ENCODE peak calls at places on chromosomes 5 and 9, in six cellular contexts. D, I, E, N, J and A are unnamed samples.

GRCh38 chr5:5494489-5495402 is 72.3 kb downstream of the ICE1 start:
- DNase-seq in D (peak; percentile 74), I (peak; percentile 67), E (peak; percentile 94), N (peak; percentile 90), J (no peak), A (peak; percentile 57)

GRCh38 chr9:98209530-98209929 is 17.1 kb upstream of the CORO2A start:
- DNase-seq in D (no peak), I (no peak), E (no peak), N (no peak), J (no peak), A (no peak)

GRCh38 chr5:90650767-90651166 is 92.2 kb downstream of the ADGRV1 start:
- DNase-seq in D (no peak), I (no peak), E (no peak), N (no peak), J (no peak), A (no peak)

GRCh38 chr9:5511476-5511875 is 1.1 kb downstream of the PDCD1LG2 start:
- DNase-seq in D (no peak), I (no peak), E (no peak), N (no peak), J (no peak), A (no peak)

GRCh38 chr5:142221091-142221860 is 103.5 kb downstream of the SPRY4 start:
- DNase-seq in D (no peak), I (no peak), E (no peak), N (no peak), J (no peak), A (no peak)

GRCh38 chr5:74500037-74500917 is 140.3 kb downstream of the ENC1 start:
- DNase-seq in D (no peak), I (no peak), E (no peak), N (no peak), J (no peak), A (no peak)

GRCh38 chr9:124202447-124202971 is 55.2 kb upstream of the NEK6 start:
- DNase-seq in D (peak; percentile 46), I (no peak), E (peak; percentile 91), N (peak; percentile 68), J (no peak), A (peak; percentile 98)

GRCh38 chr5:54703091-54703490 is 185.5 kb downstream of the SNX18 start:
- DNase-seq in D (peak; percentile 73), I (peak; percentile 63), E (no peak), N (no peak), J (peak; percentile 85), A (no peak)

GRCh38 chr5:135310328-135310989 is 88.6 kb downstream of the MACROH2A1 start:
- DNase-seq in D (no peak), I (no peak), E (no peak), N (no peak), J (no peak), A (no peak)

GRCh38 chr5:72908666-72909065 is 47.2 kb upstream of the FCHO2 start:
- DNase-seq in D (no peak), I (no peak), E (no peak), N (no peak), J (no peak), A (no peak)

GRCh38 chr9:76634356-76635054 is 129.7 kb upstream of the PCA3 start:
- DNase-seq in D (no peak), I (no peak), E (no peak), N (no peak), J (no peak), A (peak; percentile 64)

GRCh38 chr5:139577689-139578347 is 16.7 kb downstream of the UBE2D2 start:
- DNase-seq in D (no peak), I (no peak), E (no peak), N (no peak), J (no peak), A (no peak)

GRCh38 chr5:126624534-126624933 is 23.8 kb downstream of the PHAX start:
- DNase-seq in D (no peak), I (no peak), E (no peak), N (no peak), J (no peak), A (peak; percentile 79)

GRCh38 chr5:130479045-130479804 is 575.0 kb downstream of the CHSY3 start:
- DNase-seq in D (no peak), I (no peak), E (no peak), N (no peak), J (no peak), A (no peak)

GRCh38 chr9:85401998-85402397 is 339.8 kb downstream of the AGTPBP1 start:
- DNase-seq in D (no peak), I (no peak), E (no peak), N (no peak), J (no peak), A (no peak)

GRCh38 chr5:139600336-139600949 is 39.3 kb downstream of the UBE2D2 start:
- DNase-seq in D (no peak), I (no peak), E (no peak), N (no peak), J (no peak), A (peak; percentile 58)

GRCh38 chr5:76604838-76605237 is 18.4 kb downstream of the F2RL2 start:
- DNase-seq in D (no peak), I (no peak), E (no peak), N (no peak), J (no peak), A (no peak)

GRCh38 chr9:121213136-121213806 is 11.6 kb upstream of the RAB14 start:
- DNase-seq in D (peak; percentile 87), I (peak; percentile 93), E (peak; percentile 92), N (peak; percentile 92), J (peak; percentile 92), A (peak; percentile 89)

GRCh38 chr5:17258429-17258828 is 41.0 kb downstream of the BASP1 start:
- DNase-seq in D (no peak), I (no peak), E (no peak), N (no peak), J (no peak), A (no peak)

GRCh38 chr5:88092938-88093635 is 175.6 kb downstream of the TMEM161B start:
- DNase-seq in D (no peak), I (no peak), E (no peak), N (no peak), J (no peak), A (no peak)

GRCh38 chr5:153654444-153654843 is 164.0 kb downstream of the GRIA1 start:
- DNase-seq in D (no peak), I (no peak), E (no peak), N (no peak), J (no peak), A (no peak)

GRCh38 chr5:154669402-154669801 is 85.8 kb upstream of the LARP1 start:
- DNase-seq in D (no peak), I (no peak), E (no peak), N (no peak), J (no peak), A (no peak)

DNA sequence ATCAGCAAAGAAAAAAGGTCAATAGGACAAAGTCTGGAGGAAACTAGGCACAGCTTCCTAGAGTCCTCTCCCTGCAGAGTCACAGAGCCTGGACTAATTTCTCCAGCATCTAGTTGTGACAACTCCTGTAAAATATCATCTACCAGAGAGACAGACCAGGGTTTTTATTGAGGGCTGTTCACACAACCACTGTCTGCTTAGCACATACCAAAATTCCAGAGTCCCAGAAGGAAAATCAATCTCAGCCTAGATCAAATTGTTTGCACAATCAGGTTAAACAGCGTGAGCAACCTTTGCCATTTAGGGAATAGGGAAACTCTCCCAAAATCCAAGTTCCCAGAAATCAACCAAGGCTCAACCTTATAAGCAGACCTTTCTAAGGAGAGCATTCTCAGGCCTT is 190.3 kb downstream of the SYK start:
- DNase-seq in D (no peak), I (no peak), E (no peak), N (no peak), J (no peak), A (no peak)
- TF ChIP-seq POLR2A in D (no peak), I (no peak), E (no peak), N (no peak), J (no peak), A (no peak)

GRCh38 chr5:172163346-172163745 is 24.7 kb downstream of the STK10 start:
- DNase-seq in D (peak; percentile 70), I (no peak), E (no peak), N (no peak), J (no peak), A (no peak)
- TF ChIP-seq POLR2A in D (no peak), I (no peak), E (no peak), N (no peak), J (no peak), A (no peak)

GRCh38 chr9:122939611-122940010 is 1.2 kb upstream of the RABGAP1 start:
- DNase-seq in D (no peak), I (no peak), E (no peak), N (no peak), J (no peak), A (no peak)

GRCh38 chr9:122944960-122945888 is 4.4 kb downstream of the RABGAP1 start:
- DNase-seq in D (no peak), I (no peak), E (no peak), N (no peak), J (no peak), A (no peak)

GRCh38 chr9:122941560-122942234 is 877 bp downstream of the RABGAP1 start:
- DNase-seq in D (no peak), I (no peak), E (no peak), N (no peak), J (no peak), A (peak; percentile 36)

GRCh38 chr9:122936883-122937282 is 3.9 kb upstream of the RABGAP1 start:
- DNase-seq in D (no peak), I (no peak), E (no peak), N (no peak), J (no peak), A (no peak)

DNA sequence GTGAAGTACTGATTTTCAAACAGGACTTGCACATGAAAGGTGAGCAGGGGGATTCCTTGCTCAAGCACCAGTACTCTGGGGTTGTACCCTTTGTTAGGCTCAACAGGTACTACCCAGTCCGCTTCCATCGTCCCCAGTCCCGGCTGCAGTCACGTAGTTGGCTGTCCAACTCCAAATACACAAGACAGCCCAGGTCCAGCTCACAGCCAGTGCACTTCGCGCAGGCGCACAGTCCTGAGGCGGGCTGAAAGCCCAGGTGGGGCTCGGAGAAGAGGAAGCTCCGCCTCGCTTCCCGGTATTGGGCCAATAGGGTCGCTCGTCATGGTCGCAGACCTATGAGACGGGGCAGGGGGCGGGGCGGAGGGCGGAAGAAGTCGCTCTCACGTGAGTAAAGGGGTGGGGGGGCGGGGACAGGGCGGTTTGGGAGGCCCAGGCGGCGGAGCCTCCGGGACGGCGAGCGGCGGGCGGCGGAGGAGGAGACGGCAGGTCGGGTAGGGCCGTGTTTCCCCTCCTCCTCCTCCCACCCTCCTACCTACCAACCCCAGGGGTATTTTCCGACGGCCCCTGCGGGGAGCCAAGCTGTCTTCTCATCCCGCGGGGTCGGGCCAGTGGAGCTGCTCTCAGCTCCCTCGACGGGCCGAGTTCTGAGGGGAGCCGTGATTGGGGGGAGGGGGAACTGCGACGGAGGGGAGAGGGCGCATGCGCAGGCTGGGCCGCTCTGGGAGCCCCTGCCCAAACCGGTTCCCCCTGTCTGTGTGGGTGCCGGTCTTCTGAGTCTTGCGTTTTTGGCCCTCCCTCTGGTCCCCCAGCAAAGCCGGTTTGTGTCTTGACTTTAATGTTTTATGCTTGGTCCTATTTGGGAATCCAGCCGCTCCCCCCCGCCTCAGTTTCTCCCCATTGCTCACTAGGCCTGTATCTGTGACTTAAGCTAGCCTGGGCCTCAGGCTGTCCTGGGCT is at the start of gene RABGAP1:
- DNase-seq in D (peak; percentile 99), I (peak; percentile 98), E (peak; percentile 100), N (peak; percentile 100), J (peak; percentile 98), A (peak; percentile 98)
- TF ChIP-seq POLR2A in D (peak; percentile 82), I (peak; percentile 43), E (no peak), N (peak; percentile 88), J (peak; percentile 76), A (peak; percentile 55)

GRCh38 chr9:104991144-104991953 is 63.4 kb upstream of the ABCA1 start:
- DNase-seq in D (peak; percentile 95), I (peak; percentile 93), E (peak; percentile 98), N (peak; percentile 95), J (peak; percentile 98), A (peak; percentile 96)
- TF ChIP-seq POLR2A in D (peak; percentile 62), I (peak; percentile 15), E (no peak), N (peak; percentile 64), J (peak; percentile 36), A (peak; percentile 27)